ENCODE peak calls at places on chromosome 13, in six cellular contexts. U is RPMI8226, D is left colon, O is renal cortical epithelial cell, K is NCI-H1092 treated with DMSO at 0.1 percent for 48 hours, T is WTC11. M is an unnamed sample.

GRCh38 chr13:31594056-31594455 is 145.3 kb upstream of the RXFP2 start:
- DNase-seq in U (no peak), D (no peak), O (no peak), K (no peak), T (no peak), M (no peak)

GRCh38 chr13:42076309-42076713 is 27.9 kb downstream of the DGKH start:
- DNase-seq in U (peak; percentile 27), D (no peak), O (no peak), K (no peak), T (no peak), M (no peak)

GRCh38 chr13:60765700-60766411 is 368.8 kb downstream of the TDRD3 start:
- DNase-seq in U (no peak), D (no peak), O (peak; percentile 89), K (no peak), T (no peak), M (no peak)

GRCh38 chr13:113205428-113205931 is 3.0 kb downstream of the PCID2 start:
- DNase-seq in U (peak; percentile 40), D (no peak), O (no peak), K (no peak), T (no peak), M (no peak)

GRCh38 chr13:44685641-44686040 is 109.5 kb upstream of the TSC22D1 start:
- DNase-seq in U (no peak), D (no peak), O (no peak), K (no peak), T (no peak), M (no peak)

GRCh38 chr13:110907301-110907700 is 7.6 kb downstream of the ANKRD10 start:
- DNase-seq in U (no peak), D (no peak), O (no peak), K (no peak), T (no peak), M (no peak)

GRCh38 chr13:29503041-29503837 is 92.2 kb downstream of the SLC7A1 start:
- DNase-seq in U (no peak), D (no peak), O (no peak), K (no peak), T (peak; percentile 70), M (no peak)

GRCh38 chr13:94646904-94647303 is 45.2 kb downstream of the GPR180 start:
- DNase-seq in U (no peak), D (no peak), O (no peak), K (peak; percentile 33), T (no peak), M (no peak)

GRCh38 chr13:33262069-33262487 is 23.5 kb downstream of the STARD13 start:
- DNase-seq in U (no peak), D (no peak), O (peak; percentile 91), K (no peak), T (peak; percentile 16), M (no peak)

GRCh38 chr13:41458187-41458938 is 1.0 kb downstream of the RGCC start:
- DNase-seq in U (no peak), D (peak; percentile 55), O (no peak), K (peak; percentile 9), T (peak; percentile 32), M (peak; percentile 33)

GRCh38 chr13:50523307-50523706 is 320.2 kb downstream of the DLEU7 start:
- DNase-seq in U (no peak), D (no peak), O (no peak), K (no peak), T (no peak), M (no peak)